ENCODE peak calls at places on chromosome 5, in six cellular contexts. One of them, this sample, is unnamed.

GRCh38 chr5:72501475-72501874 is 5.7 kb downstream of the ZNF366 start:
- DNase-seq in psoas muscle: no peak
- DNase-seq in pancreas: no peak
- DNase-seq in brain microvascular endothelial cell: no peak
- DNase-seq in esophagus squamous epithelium: no peak
- DNase-seq in GM12865: no peak
- DNase-seq in this sample: no peak

GRCh38 chr5:39775458-39776365 is 350.9 kb upstream of the DAB2 start:
- DNase-seq in GM12865: no peak
- DNase-seq in psoas muscle: no peak
- DNase-seq in esophagus squamous epithelium: no peak
- DNase-seq in brain microvascular endothelial cell: peak
- DNase-seq in pancreas: no peak
- DNase-seq in this sample: no peak

GRCh38 chr5:137735531-137736284 is at the start of gene KLHL3:
- DNase-seq in esophagus squamous epithelium: no peak
- DNase-seq in pancreas: peak
- DNase-seq in GM12865: peak
- DNase-seq in brain microvascular endothelial cell: peak
- DNase-seq in psoas muscle: no peak
- DNase-seq in this sample: no peak

GRCh38 chr5:149831492-149831891 is 101.4 kb downstream of the PPARGC1B start:
- DNase-seq in esophagus squamous epithelium: no peak
- DNase-seq in GM12865: peak
- DNase-seq in brain microvascular endothelial cell: peak
- DNase-seq in pancreas: no peak
- DNase-seq in psoas muscle: no peak
- DNase-seq in this sample: no peak

GRCh38 chr5:124650960-124651662 is 95.3 kb downstream of the ZNF608 start:
- DNase-seq in GM12865: no peak
- DNase-seq in brain microvascular endothelial cell: peak
- DNase-seq in esophagus squamous epithelium: no peak
- DNase-seq in psoas muscle: no peak
- DNase-seq in pancreas: no peak
- DNase-seq in this sample: no peak

GRCh38 chr5:112570708-112571448 is 151.8 kb upstream of the EPB41L4A start:
- DNase-seq in brain microvascular endothelial cell: no peak
- DNase-seq in pancreas: no peak
- DNase-seq in GM12865: no peak
- DNase-seq in psoas muscle: no peak
- DNase-seq in esophagus squamous epithelium: no peak
- DNase-seq in this sample: no peak

GRCh38 chr5:95219411-95219810 is 65.5 kb downstream of the MCTP1 start:
- DNase-seq in pancreas: no peak
- DNase-seq in psoas muscle: no peak
- DNase-seq in esophagus squamous epithelium: no peak
- DNase-seq in GM12865: no peak
- DNase-seq in brain microvascular endothelial cell: no peak
- DNase-seq in this sample: no peak

GRCh38 chr5:127785098-127785927 is 82.1 kb downstream of the CCDC192 start:
- DNase-seq in esophagus squamous epithelium: no peak
- DNase-seq in psoas muscle: no peak
- DNase-seq in pancreas: no peak
- DNase-seq in GM12865: peak
- DNase-seq in brain microvascular endothelial cell: peak
- DNase-seq in this sample: no peak

GRCh38 chr5:178489281-178489976 is 100.8 kb downstream of the COL23A1 start:
- DNase-seq in pancreas: no peak
- DNase-seq in psoas muscle: no peak
- DNase-seq in brain microvascular endothelial cell: no peak
- DNase-seq in esophagus squamous epithelium: no peak
- DNase-seq in GM12865: no peak
- DNase-seq in this sample: no peak

GRCh38 chr5:175657593-175658271 is at the start of gene HRH2:
- DNase-seq in esophagus squamous epithelium: no peak
- DNase-seq in brain microvascular endothelial cell: peak
- DNase-seq in pancreas: no peak
- DNase-seq in GM12865: no peak
- DNase-seq in psoas muscle: peak
- DNase-seq in this sample: no peak

GRCh38 chr5:181099453-181100086 is 31.4 kb downstream of the OR2V1 start:
- DNase-seq in brain microvascular endothelial cell: no peak
- DNase-seq in pancreas: no peak
- DNase-seq in esophagus squamous epithelium: no peak
- DNase-seq in GM12865: no peak
- DNase-seq in psoas muscle: no peak
- DNase-seq in this sample: no peak

GRCh38 chr5:36079200-36079761 is 12.6 kb upstream of the UGT3A2 start:
- DNase-seq in brain microvascular endothelial cell: peak
- DNase-seq in esophagus squamous epithelium: no peak
- DNase-seq in pancreas: no peak
- DNase-seq in psoas muscle: no peak
- DNase-seq in GM12865: peak
- DNase-seq in this sample: peak

GRCh38 chr5:178306430-178307225 is 74.0 kb upstream of the PHYKPL start:
- DNase-seq in pancreas: peak
- DNase-seq in esophagus squamous epithelium: no peak
- DNase-seq in brain microvascular endothelial cell: no peak
- DNase-seq in psoas muscle: no peak
- DNase-seq in GM12865: no peak
- DNase-seq in this sample: no peak

GRCh38 chr5:115170924-115171510 is 1.3 kb upstream of the TRIM36 start:
- DNase-seq in esophagus squamous epithelium: no peak
- DNase-seq in psoas muscle: no peak
- DNase-seq in pancreas: no peak
- DNase-seq in GM12865: no peak
- DNase-seq in brain microvascular endothelial cell: no peak
- DNase-seq in this sample: no peak

GRCh38 chr5:157718529-157718928 is 12.7 kb upstream of the THG1L start:
- DNase-seq in esophagus squamous epithelium: no peak
- DNase-seq in brain microvascular endothelial cell: peak
- DNase-seq in pancreas: no peak
- DNase-seq in GM12865: peak
- DNase-seq in psoas muscle: no peak
- DNase-seq in this sample: peak

GRCh38 chr5:133868946-133869674 is 99.3 kb downstream of the C5orf15 start:
- DNase-seq in pancreas: no peak
- DNase-seq in brain microvascular endothelial cell: peak
- DNase-seq in GM12865: peak
- DNase-seq in esophagus squamous epithelium: no peak
- DNase-seq in psoas muscle: peak
- DNase-seq in this sample: peak

GRCh38 chr5:10505517-10506095 is 58.3 kb upstream of the ANKRD33B start:
- DNase-seq in GM12865: peak
- DNase-seq in pancreas: no peak
- DNase-seq in psoas muscle: no peak
- DNase-seq in brain microvascular endothelial cell: no peak
- DNase-seq in esophagus squamous epithelium: no peak
- DNase-seq in this sample: no peak

GRCh38 chr5:122099060-122099790 is 21.2 kb upstream of the LOX start:
- DNase-seq in pancreas: no peak
- DNase-seq in brain microvascular endothelial cell: peak
- DNase-seq in esophagus squamous epithelium: no peak
- DNase-seq in psoas muscle: no peak
- DNase-seq in GM12865: no peak
- DNase-seq in this sample: no peak

GRCh38 chr5:61051267-61051666 is 106.3 kb downstream of the NDUFAF2 start:
- DNase-seq in psoas muscle: no peak
- DNase-seq in esophagus squamous epithelium: no peak
- DNase-seq in pancreas: no peak
- DNase-seq in brain microvascular endothelial cell: peak
- DNase-seq in GM12865: no peak
- DNase-seq in this sample: no peak

GRCh38 chr5:176743828-176744583 is 66.4 kb upstream of the UNC5A start:
- DNase-seq in GM12865: no peak
- DNase-seq in psoas muscle: no peak
- DNase-seq in esophagus squamous epithelium: no peak
- DNase-seq in pancreas: no peak
- DNase-seq in brain microvascular endothelial cell: no peak
- DNase-seq in this sample: no peak

GRCh38 chr5:160356550-160357347 is 13.7 kb downstream of the C1QTNF2 start:
- DNase-seq in GM12865: no peak
- DNase-seq in pancreas: no peak
- DNase-seq in psoas muscle: no peak
- DNase-seq in esophagus squamous epithelium: no peak
- DNase-seq in brain microvascular endothelial cell: no peak
- DNase-seq in this sample: no peak

GRCh38 chr5:158737536-158738027 is 362.1 kb downstream of the EBF1 start:
- DNase-seq in psoas muscle: no peak
- DNase-seq in pancreas: no peak
- DNase-seq in brain microvascular endothelial cell: no peak
- DNase-seq in esophagus squamous epithelium: no peak
- DNase-seq in GM12865: no peak
- DNase-seq in this sample: no peak

GRCh38 chr5:10633271-10634049 is 69.6 kb downstream of the ANKRD33B start:
- DNase-seq in brain microvascular endothelial cell: no peak
- DNase-seq in esophagus squamous epithelium: no peak
- DNase-seq in GM12865: peak
- DNase-seq in pancreas: no peak
- DNase-seq in psoas muscle: no peak
- DNase-seq in this sample: no peak

GRCh38 chr5:61431923-61432620 is 100.0 kb downstream of the ZSWIM6 start:
- DNase-seq in brain microvascular endothelial cell: no peak
- DNase-seq in pancreas: no peak
- DNase-seq in esophagus squamous epithelium: no peak
- DNase-seq in psoas muscle: no peak
- DNase-seq in GM12865: no peak
- DNase-seq in this sample: no peak

GRCh38 chr5:62043289-62044274 is 262.4 kb upstream of the KIF2A start:
- DNase-seq in pancreas: no peak
- DNase-seq in psoas muscle: no peak
- DNase-seq in brain microvascular endothelial cell: no peak
- DNase-seq in esophagus squamous epithelium: no peak
- DNase-seq in GM12865: no peak
- DNase-seq in this sample: no peak

GRCh38 chr5:82447913-82448312 is 169.8 kb upstream of the RPS23 start:
- DNase-seq in psoas muscle: no peak
- DNase-seq in esophagus squamous epithelium: no peak
- DNase-seq in pancreas: no peak
- DNase-seq in GM12865: no peak
- DNase-seq in brain microvascular endothelial cell: no peak
- DNase-seq in this sample: no peak

GRCh38 chr5:116572375-116573278 is 2.0 kb downstream of the SEMA6A start:
- DNase-seq in pancreas: peak
- DNase-seq in brain microvascular endothelial cell: no peak
- DNase-seq in GM12865: no peak
- DNase-seq in esophagus squamous epithelium: no peak
- DNase-seq in psoas muscle: peak
- DNase-seq in this sample: no peak

GRCh38 chr5:19713740-19714139 is 274.3 kb downstream of the CDH18 start:
- DNase-seq in esophagus squamous epithelium: no peak
- DNase-seq in pancreas: no peak
- DNase-seq in brain microvascular endothelial cell: no peak
- DNase-seq in GM12865: no peak
- DNase-seq in psoas muscle: no peak
- DNase-seq in this sample: no peak

GRCh38 chr5:150517272-150518152 is 9.6 kb downstream of the NDST1 start:
- DNase-seq in psoas muscle: peak
- DNase-seq in brain microvascular endothelial cell: peak
- DNase-seq in esophagus squamous epithelium: no peak
- DNase-seq in pancreas: peak
- DNase-seq in GM12865: no peak
- DNase-seq in this sample: no peak

GRCh38 chr5:120304653-120305052 is 159.4 kb upstream of the PRR16 start:
- DNase-seq in pancreas: no peak
- DNase-seq in brain microvascular endothelial cell: no peak
- DNase-seq in GM12865: no peak
- DNase-seq in esophagus squamous epithelium: no peak
- DNase-seq in psoas muscle: no peak
- DNase-seq in this sample: no peak

GRCh38 chr5:98763001-98763630 is 10.3 kb upstream of the RGMB start:
- DNase-seq in brain microvascular endothelial cell: peak
- DNase-seq in psoas muscle: no peak
- DNase-seq in pancreas: no peak
- DNase-seq in GM12865: no peak
- DNase-seq in esophagus squamous epithelium: no peak
- DNase-seq in this sample: no peak

GRCh38 chr5:52961238-52961637 is 27.9 kb upstream of the ITGA2 start:
- DNase-seq in pancreas: no peak
- DNase-seq in psoas muscle: no peak
- DNase-seq in brain microvascular endothelial cell: no peak
- DNase-seq in GM12865: no peak
- DNase-seq in esophagus squamous epithelium: no peak
- DNase-seq in this sample: no peak

GRCh38 chr5:143245929-143246561 is 157.4 kb downstream of the NR3C1 start:
- DNase-seq in brain microvascular endothelial cell: peak
- DNase-seq in psoas muscle: peak
- DNase-seq in esophagus squamous epithelium: no peak
- DNase-seq in pancreas: no peak
- DNase-seq in GM12865: no peak
- DNase-seq in this sample: no peak

GRCh38 chr5:33423018-33423630 is 17.6 kb upstream of the TARS1 start:
- DNase-seq in psoas muscle: no peak
- DNase-seq in pancreas: no peak
- DNase-seq in esophagus squamous epithelium: no peak
- DNase-seq in GM12865: peak
- DNase-seq in brain microvascular endothelial cell: no peak
- DNase-seq in this sample: no peak
- TF ChIP-seq CTCF in psoas muscle: peak
- TF ChIP-seq CTCF in pancreas: peak
- TF ChIP-seq CTCF in esophagus squamous epithelium: peak
- TF ChIP-seq CTCF in GM12865: peak
- TF ChIP-seq CTCF in brain microvascular endothelial cell: peak
- TF ChIP-seq CTCF in this sample: peak

GRCh38 chr5:154320690-154321089 is 125.1 kb upstream of the SAP30L start:
- DNase-seq in esophagus squamous epithelium: no peak
- DNase-seq in psoas muscle: peak
- DNase-seq in brain microvascular endothelial cell: no peak
- DNase-seq in GM12865: no peak
- DNase-seq in pancreas: no peak
- DNase-seq in this sample: no peak
- H3K4me3 ChIP-seq in esophagus squamous epithelium: no peak
- H3K4me3 ChIP-seq in psoas muscle: no peak
- H3K4me3 ChIP-seq in brain microvascular endothelial cell: no peak
- H3K4me3 ChIP-seq in GM12865: no peak
- H3K4me3 ChIP-seq in pancreas: no peak
- H3K4me3 ChIP-seq in this sample: no peak

GRCh38 chr5:15995206-15996052 is 184.2 kb downstream of the MARCHF11 start:
- DNase-seq in esophagus squamous epithelium: no peak
- DNase-seq in GM12865: no peak
- DNase-seq in psoas muscle: no peak
- DNase-seq in brain microvascular endothelial cell: peak
- DNase-seq in pancreas: no peak
- DNase-seq in this sample: no peak
- TF ChIP-seq CTCF in esophagus squamous epithelium: peak
- TF ChIP-seq CTCF in GM12865: peak
- TF ChIP-seq CTCF in psoas muscle: peak
- TF ChIP-seq CTCF in brain microvascular endothelial cell: peak
- TF ChIP-seq CTCF in pancreas: no peak
- TF ChIP-seq CTCF in this sample: no peak

DNA sequence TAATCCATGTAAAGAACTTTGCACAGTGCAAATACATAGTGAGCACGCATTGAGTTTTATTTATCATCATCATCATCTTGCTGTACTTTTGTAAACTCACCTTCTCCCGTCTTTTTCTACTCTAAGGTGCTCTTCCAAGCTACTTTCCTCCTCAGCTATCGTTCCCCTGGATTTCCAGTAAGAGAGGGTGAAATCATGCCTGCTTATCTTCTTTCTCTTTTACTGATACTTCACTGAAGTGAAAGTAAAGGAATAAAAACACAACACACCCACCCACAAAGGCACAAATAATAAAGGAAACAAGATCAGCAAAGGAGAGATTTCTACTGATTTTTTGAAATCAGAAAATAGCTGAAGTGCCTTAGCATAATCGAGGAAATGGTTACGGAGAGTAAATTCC is 509.9 kb downstream of the RAB3C start:
- DNase-seq in brain microvascular endothelial cell: no peak
- DNase-seq in esophagus squamous epithelium: no peak
- DNase-seq in psoas muscle: no peak
- DNase-seq in pancreas: no peak
- DNase-seq in GM12865: no peak
- DNase-seq in this sample: no peak
- H3K4me3 ChIP-seq in brain microvascular endothelial cell: no peak
- H3K4me3 ChIP-seq in esophagus squamous epithelium: no peak
- H3K4me3 ChIP-seq in psoas muscle: peak
- H3K4me3 ChIP-seq in pancreas: no peak
- H3K4me3 ChIP-seq in GM12865: no peak
- H3K4me3 ChIP-seq in this sample: no peak

This sample was measured in GM12864.